ENCODE peak calls at places on chromosome 21, in six cellular contexts. F is K562, S is suprapubic skin, U is GM23338, C is transverse colon, I is HepG2. Y is an unnamed sample.
A peak's percentile ranks its signal among the peaks of the same experiment; 100 is the strongest.

GRCh38 chr21:30232011-30232410 is 16.1 kb upstream of the CLDN8 start:
- DNase-seq in F (no peak), S (no peak), U (no peak), C (no peak), I (no peak), Y (no peak)

GRCh38 chr21:26072891-26073615 is 97.5 kb downstream of the APP start:
- DNase-seq in F (no peak), S (no peak), U (no peak), C (no peak), I (no peak), Y (no peak)

GRCh38 chr21:35824136-35824535 is 236.2 kb downstream of the SETD4 start:
- DNase-seq in F (no peak), S (no peak), U (no peak), C (no peak), I (no peak), Y (no peak)

GRCh38 chr21:26769613-26770188 is 75.5 kb downstream of the ADAMTS1 start:
- DNase-seq in F (no peak), S (no peak), U (peak; percentile 64), C (no peak), I (no peak), Y (no peak)

GRCh38 chr21:29718081-29718815 is 221.5 kb downstream of the GRIK1 start:
- DNase-seq in F (no peak), S (no peak), U (no peak), C (no peak), I (no peak), Y (no peak)

GRCh38 chr21:17660449-17660848 is 47.7 kb upstream of the BTG3 start:
- DNase-seq in F (no peak), S (no peak), U (no peak), C (no peak), I (no peak), Y (no peak)

GRCh38 chr21:31873696-31874599 is 1.1 kb downstream of the HUNK start:
- DNase-seq in F (peak; percentile 71), S (no peak), U (peak; percentile 73), C (peak; percentile 68), I (no peak), Y (peak; percentile 78)

GRCh38 chr21:28375708-28376385 is 616.8 kb downstream of the LTN1 start:
- DNase-seq in F (no peak), S (no peak), U (no peak), C (no peak), I (no peak), Y (no peak)

GRCh38 chr21:20351138-20351537 is 647.1 kb upstream of the NCAM2 start:
- DNase-seq in F (no peak), S (no peak), U (no peak), C (no peak), I (no peak), Y (no peak)

GRCh38 chr21:29258626-29259335 is 39.9 kb upstream of the BACH1 start:
- DNase-seq in F (no peak), S (no peak), U (no peak), C (no peak), I (peak; percentile 20), Y (no peak)

GRCh38 chr21:18041012-18041411 is 203.6 kb upstream of the CHODL start:
- DNase-seq in F (no peak), S (no peak), U (peak; percentile 80), C (no peak), I (peak; percentile 45), Y (no peak)

GRCh38 chr21:38911523-38912354 is 106.0 kb downstream of the ETS2 start:
- DNase-seq in F (no peak), S (no peak), U (no peak), C (peak; percentile 55), I (no peak), Y (no peak)

GRCh38 chr21:46424621-46425020 is 34.1 kb upstream of the DIP2A start:
- DNase-seq in F (no peak), S (no peak), U (no peak), C (no peak), I (no peak), Y (peak; percentile 78)

GRCh38 chr21:18142639-18143038 is 102.0 kb upstream of the CHODL start:
- DNase-seq in F (no peak), S (no peak), U (no peak), C (no peak), I (no peak), Y (no peak)

GRCh38 chr21:43918385-43918947 is 53.4 kb downstream of the AGPAT3 start:
- DNase-seq in F (no peak), S (no peak), U (no peak), C (no peak), I (no peak), Y (peak; percentile 21)

GRCh38 chr21:41664881-41665765 is 101.7 kb downstream of the RIPK4 start:
- DNase-seq in F (no peak), S (no peak), U (no peak), C (no peak), I (no peak), Y (peak; percentile 62)

GRCh38 chr21:35491114-35491513 is 442.0 kb upstream of the RUNX1 start:
- DNase-seq in F (no peak), S (no peak), U (no peak), C (no peak), I (no peak), Y (no peak)

GRCh38 chr21:38258803-38259485 is 2.2 kb downstream of the KCNJ15 start:
- DNase-seq in F (no peak), S (no peak), U (no peak), C (no peak), I (no peak), Y (no peak)

GRCh38 chr21:14864211-14865021 is 200.4 kb downstream of the NRIP1 start:
- DNase-seq in F (peak; percentile 57), S (peak; percentile 82), U (peak; percentile 82), C (peak; percentile 81), I (peak; percentile 94), Y (peak; percentile 79)

GRCh38 chr21:17736072-17736471 is 83.1 kb downstream of the C21orf91 start:
- DNase-seq in F (no peak), S (no peak), U (no peak), C (no peak), I (no peak), Y (no peak)

GRCh38 chr21:15192243-15192642 is 127.4 kb upstream of the NRIP1 start:
- DNase-seq in F (no peak), S (no peak), U (no peak), C (no peak), I (no peak), Y (no peak)

GRCh38 chr21:26236281-26236680 is 65.7 kb upstream of the APP start:
- DNase-seq in F (no peak), S (no peak), U (no peak), C (no peak), I (no peak), Y (no peak)

GRCh38 chr21:38696617-38697016 is 109.1 kb upstream of the ETS2 start:
- DNase-seq in F (no peak), S (no peak), U (peak; percentile 11), C (no peak), I (no peak), Y (no peak)

GRCh38 chr21:24375201-24375600 is 1232.1 kb downstream of the MRPL39 start:
- DNase-seq in F (no peak), S (no peak), U (peak; percentile 34), C (no peak), I (no peak), Y (no peak)

GRCh38 chr21:23887709-23888303 is 1719.5 kb downstream of the MRPL39 start:
- DNase-seq in F (no peak), S (no peak), U (no peak), C (peak; percentile 11), I (no peak), Y (peak; percentile 87)

GRCh38 chr21:29245104-29245643 is 53.5 kb upstream of the BACH1 start:
- DNase-seq in F (no peak), S (no peak), U (no peak), C (no peak), I (no peak), Y (no peak)

GRCh38 chr21:18764720-18765119 is 361.1 kb upstream of the TMPRSS15 start:
- DNase-seq in F (no peak), S (no peak), U (no peak), C (no peak), I (no peak), Y (no peak)

GRCh38 chr21:37153935-37154350 is 80.9 kb downstream of the TTC3 start:
- DNase-seq in F (no peak), S (no peak), U (no peak), C (peak; percentile 58), I (peak; percentile 98), Y (no peak)

GRCh38 chr21:37535130-37535529 is 168.6 kb downstream of the DYRK1A start:
- DNase-seq in F (no peak), S (no peak), U (no peak), C (no peak), I (no peak), Y (no peak)

GRCh38 chr21:42855937-42856335 is 23.4 kb downstream of the WDR4 start:
- DNase-seq in F (no peak), S (no peak), U (no peak), C (no peak), I (no peak), Y (no peak)
- H3K4me1 ChIP-seq in F (no peaks in the 10 kb centered on the region), S (no peaks in the 10 kb centered on the region), U (no peaks in the 10 kb centered on the region), C (no peaks in the 10 kb centered on the region), I (no peaks in the 10 kb centered on the region), Y (no peaks in the 10 kb centered on the region)

GRCh38 chr21:33975548-33976081 is 60.0 kb upstream of the ATP5PO start:
- DNase-seq in F (peak; percentile 65), S (no peak), U (no peak), C (peak; percentile 25), I (no peak), Y (no peak)
- H3K27ac ChIP-seq in F (peak overlapping the region; percentile 92), S (peak overlapping the region; percentile 50), U (no peak overlapping the region), C (peak overlapping the region; percentile 70), I (peak overlapping the region; percentile 68), Y (peak overlapping the region; percentile 68)

DNA sequence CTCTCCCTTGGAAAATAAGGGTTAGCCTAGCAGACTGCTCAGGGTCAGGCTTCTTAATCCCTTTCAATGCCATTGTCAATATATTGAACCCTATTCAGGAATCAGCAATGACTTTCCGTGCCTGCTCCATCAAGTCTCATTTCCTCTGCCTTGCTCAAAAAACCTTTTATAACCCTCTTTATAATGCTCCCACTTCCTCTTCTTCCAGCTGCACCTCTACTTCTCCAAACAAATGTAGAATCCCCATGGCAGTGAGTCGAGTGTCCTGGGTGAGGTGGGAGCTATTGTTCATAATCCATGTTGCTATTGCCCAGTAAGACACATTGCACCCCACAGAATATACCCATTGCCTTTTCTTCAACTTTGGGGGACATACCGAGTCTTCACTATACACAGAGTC is 58.6 kb downstream of the OLIG1 start:
- DNase-seq in F (no peak), S (no peak), U (no peak), C (no peak), I (no peak), Y (no peak)
- TF ChIP-seq POLR2AphosphoS5 in F (no peak), S (no peak), U (no peak), C (no peak), I (no peak), Y (no peak)

GRCh38 chr21:45404726-45405270 is at the start of gene COL18A1:
- DNase-seq in F (peak; percentile 94), S (no peak), U (peak; percentile 77), C (peak; percentile 29), I (no peak), Y (peak; percentile 80)

GRCh38 chr21:45406801-45407628 is 2.0 kb downstream of the COL18A1 start:
- DNase-seq in F (no peak), S (no peak), U (peak; percentile 92), C (no peak), I (peak; percentile 51), Y (peak; percentile 59)

GRCh38 chr21:45405819-45406762 is 1.1 kb downstream of the COL18A1 start:
- DNase-seq in F (no peak), S (no peak), U (peak; percentile 85), C (no peak), I (peak; percentile 45), Y (peak; percentile 69)

GRCh38 chr21:45403825-45404725 is 890 bp upstream of the COL18A1 start:
- DNase-seq in F (no peak), S (no peak), U (peak; percentile 80), C (peak; percentile 25), I (no peak), Y (peak; percentile 77)

GRCh38 chr21:45405271-45405818 is 380 bp downstream of the COL18A1 start:
- DNase-seq in F (peak; percentile 90), S (no peak), U (no peak), C (no peak), I (no peak), Y (peak; percentile 75)
- H3K4me1 ChIP-seq in F (peaks cover 15% of the 10 kb centered on the region), S (peaks cover 73% of the 10 kb centered on the region), U (peaks cover 41% of the 10 kb centered on the region), C (peaks cover 10% of the 10 kb centered on the region), I (peaks cover 51% of the 10 kb centered on the region), Y (peaks cover 31% of the 10 kb centered on the region)

Y was measured in spleen.